ENCODE peak calls at places on chromosome 2, in four cellular contexts. C is suprapubic skin, A is ascending aorta, J is dorsolateral prefrontal cortex. Y is an unnamed sample.

GRCh38 chr2:152646775-152647174 is 70.5 kb downstream of the PRPF40A start:
- DNase-seq in A (no peak), C (no peak), J (no peak), Y (no peak)

GRCh38 chr2:45968946-45969584 is 317.6 kb downstream of the PRKCE start:
- DNase-seq in A (no peak), J (no peak), C (no peak), Y (no peak)

GRCh38 chr2:45962522-45962921 is 311.0 kb downstream of the PRKCE start:
- DNase-seq in C (no peak), J (no peak), A (peak; percentile 76), Y (no peak)

GRCh38 chr2:95531254-95531771 is 46.8 kb upstream of the TRIM43B start:
- DNase-seq in C (no peak), J (no peak), A (no peak), Y (no peak)

GRCh38 chr2:217916504-217917254 is 86.1 kb downstream of the TNS1 start:
- DNase-seq in A (peak; percentile 91), J (no peak), C (no peak), Y (no peak)

GRCh38 chr2:240794178-240794721 is 25.8 kb downstream of the KIF1A start:
- DNase-seq in A (peak; percentile 31), J (no peak), C (no peak), Y (no peak)

GRCh38 chr2:199315299-199316179 is 142.2 kb downstream of the SATB2 start:
- DNase-seq in C (no peak), J (no peak), A (no peak), Y (no peak)

GRCh38 chr2:17830053-17831034 is 14.1 kb downstream of the MSGN1 start:
- DNase-seq in J (peak; percentile 67), A (peak; percentile 79), C (no peak), Y (no peak)

GRCh38 chr2:221677688-221678087 is 105.6 kb upstream of the EPHA4 start:
- DNase-seq in A (no peak), J (no peak), C (no peak), Y (no peak)

GRCh38 chr2:212580117-212580516 is 41.5 kb upstream of the ERBB4 start:
- DNase-seq in A (no peak), J (no peak), C (no peak), Y (no peak)

GRCh38 chr2:181178823-181179412 is 198.5 kb downstream of the UBE2E3 start:
- DNase-seq in J (no peak), C (no peak), A (no peak), Y (no peak)

GRCh38 chr2:232458051-232458660 is 2.2 kb downstream of the ALPI start:
- DNase-seq in A (no peak), C (peak; percentile 74), J (peak; percentile 32), Y (no peak)

GRCh38 chr2:103363639-103364038 is 601.8 kb downstream of the TMEM182 start:
- DNase-seq in C (no peak), A (no peak), J (no peak), Y (no peak)

GRCh38 chr2:64751286-64752260 is 97.9 kb upstream of the SERTAD2 start:
- DNase-seq in J (no peak), C (peak; percentile 99), A (no peak), Y (no peak)

GRCh38 chr2:12347049-12347448 is 369.7 kb upstream of the TRIB2 start:
- DNase-seq in C (no peak), J (no peak), A (no peak), Y (no peak)

GRCh38 chr2:71865391-71865965 is 282.2 kb downstream of the CYP26B1 start:
- DNase-seq in C (no peak), J (no peak), A (no peak), Y (no peak)

GRCh38 chr2:139872503-139872902 is 1092.3 kb upstream of the NXPH2 start:
- DNase-seq in C (no peak), A (no peak), J (no peak), Y (no peak)

GRCh38 chr2:149044500-149044899 is 6.0 kb downstream of the LYPD6B start:
- DNase-seq in A (no peak), C (no peak), J (no peak), Y (no peak)

GRCh38 chr2:14996306-14997014 is 363.9 kb downstream of the LRATD1 start:
- DNase-seq in J (no peak), A (no peak), C (no peak), Y (no peak)

GRCh38 chr2:44836174-44836573 is 105.3 kb upstream of the SIX3 start:
- DNase-seq in A (no peak), C (no peak), J (no peak), Y (no peak)

GRCh38 chr2:99974275-99974674 is 168.1 kb downstream of the AFF3 start:
- DNase-seq in A (no peak), C (no peak), J (no peak), Y (no peak)

GRCh38 chr2:64727013-64727767 is 73.5 kb upstream of the SERTAD2 start:
- DNase-seq in J (no peak), A (no peak), C (no peak), Y (no peak)

GRCh38 chr2:43109261-43109743 is 117.1 kb downstream of the ZFP36L2 start:
- DNase-seq in A (no peak), J (no peak), C (no peak), Y (no peak)

GRCh38 chr2:39549718-39550464 is 112.8 kb upstream of the MAP4K3 start:
- DNase-seq in C (no peak), A (no peak), J (no peak), Y (no peak)

GRCh38 chr2:20190862-20191713 is 33.8 kb downstream of the SDC1 start:
- DNase-seq in A (no peak), J (no peak), C (no peak), Y (no peak)

GRCh38 chr2:43513796-43514195 is 82.0 kb downstream of the THADA start:
- DNase-seq in J (no peak), C (no peak), A (no peak), Y (no peak)

GRCh38 chr2:15892575-15892974 is 47.8 kb upstream of the MYCN start:
- DNase-seq in J (no peak), C (no peak), A (no peak), Y (no peak)

GRCh38 chr2:3428577-3428976 is 49.1 kb downstream of the TRAPPC12 start:
- DNase-seq in J (no peak), A (no peak), C (no peak), Y (no peak)

GRCh38 chr2:240572141-240573031 is 4.1 kb downstream of the RNPEPL1 start:
- DNase-seq in A (no peak), J (peak; percentile 38), C (no peak), Y (no peak)

GRCh38 chr2:15241208-15241607 is 319.9 kb downstream of the NBAS start:
- DNase-seq in J (no peak), C (no peak), A (no peak), Y (no peak)

GRCh38 chr2:122206101-122206500 is 450.6 kb downstream of the TSN start:
- DNase-seq in J (no peak), A (no peak), C (no peak), Y (no peak)

GRCh38 chr2:58923869-58924268 is 682.7 kb upstream of the FANCL start:
- DNase-seq in C (no peak), A (no peak), J (no peak), Y (no peak)

GRCh38 chr2:66790651-66791181 is 355.8 kb downstream of the MEIS1 start:
- DNase-seq in C (no peak), J (no peak), A (no peak), Y (no peak)

GRCh38 chr2:40360652-40361051 is 91.2 kb downstream of the SLC8A1 start:
- DNase-seq in C (no peak), J (no peak), A (no peak), Y (no peak)

GRCh38 chr2:159140070-159140774 is 146.3 kb downstream of the WDSUB1 start:
- DNase-seq in A (no peak), C (no peak), J (no peak), Y (no peak)

GRCh38 chr2:130837175-130837810 is 579 bp downstream of the ARHGEF4 start:
- DNase-seq in A (no peak), C (no peak), J (no peak), Y (no peak)

GRCh38 chr2:190964170-190964795 is 49.7 kb downstream of the STAT1 start:
- DNase-seq in A (no peak), C (no peak), J (no peak), Y (no peak)

GRCh38 chr2:36403675-36404230 is 48.2 kb downstream of the CRIM1 start:
- DNase-seq in A (no peak), C (no peak), J (no peak), Y (no peak)

GRCh38 chr2:221961561-221961960 is 337.2 kb downstream of the PAX3 start:
- DNase-seq in C (no peak), J (no peak), A (no peak), Y (no peak)

DNA sequence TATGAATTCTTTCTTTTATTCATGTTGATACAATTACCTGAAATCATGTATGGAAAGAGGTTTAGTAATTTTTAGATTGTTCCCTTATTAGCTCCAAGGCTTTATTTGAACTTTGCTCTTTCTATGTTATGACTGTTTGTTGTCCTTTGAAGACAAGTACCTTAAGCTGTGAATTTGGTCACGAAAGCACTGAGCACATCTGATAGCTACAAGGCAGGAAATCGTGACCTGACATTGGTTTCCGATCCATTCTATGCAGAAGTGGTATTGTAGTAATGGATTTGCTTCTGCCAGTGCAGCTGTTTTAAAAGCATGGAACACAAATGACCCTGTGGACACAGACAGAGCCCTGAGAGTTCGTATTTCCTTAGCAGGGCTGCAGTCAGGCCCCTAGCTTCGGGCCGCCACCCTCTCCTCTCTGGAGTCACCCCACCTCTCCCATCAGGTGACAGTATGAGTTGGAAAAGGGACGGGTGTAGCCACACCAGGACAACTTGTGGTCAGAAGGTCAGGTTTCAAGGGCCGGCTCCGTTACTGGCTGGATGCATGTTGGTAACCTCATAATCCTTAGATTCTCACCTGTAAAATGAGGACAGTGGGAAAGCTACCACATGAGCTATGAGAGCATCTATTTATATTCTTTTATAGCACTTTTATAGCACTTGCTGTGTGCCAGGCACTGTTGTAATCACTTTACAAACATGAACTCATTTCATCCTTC is 70.1 kb downstream of the SPATS2L start:
- DNase-seq in J (no peak), A (no peak), C (no peak), Y (no peak)
- H3K27ac ChIP-seq in J (no peak overlapping the region), A (peak overlapping the region; percentile 73), C (peak overlapping the region; percentile 60), Y (peak overlapping the region; percentile 62)

GRCh38 chr2:202161106-202161836 is 77.1 kb downstream of the SUMO1 start:
- DNase-seq in A (no peak), C (no peak), J (no peak), Y (no peak)
- TF ChIP-seq CTCF in A (no peak), C (no peak), J (no peak), Y (no peak)

DNA sequence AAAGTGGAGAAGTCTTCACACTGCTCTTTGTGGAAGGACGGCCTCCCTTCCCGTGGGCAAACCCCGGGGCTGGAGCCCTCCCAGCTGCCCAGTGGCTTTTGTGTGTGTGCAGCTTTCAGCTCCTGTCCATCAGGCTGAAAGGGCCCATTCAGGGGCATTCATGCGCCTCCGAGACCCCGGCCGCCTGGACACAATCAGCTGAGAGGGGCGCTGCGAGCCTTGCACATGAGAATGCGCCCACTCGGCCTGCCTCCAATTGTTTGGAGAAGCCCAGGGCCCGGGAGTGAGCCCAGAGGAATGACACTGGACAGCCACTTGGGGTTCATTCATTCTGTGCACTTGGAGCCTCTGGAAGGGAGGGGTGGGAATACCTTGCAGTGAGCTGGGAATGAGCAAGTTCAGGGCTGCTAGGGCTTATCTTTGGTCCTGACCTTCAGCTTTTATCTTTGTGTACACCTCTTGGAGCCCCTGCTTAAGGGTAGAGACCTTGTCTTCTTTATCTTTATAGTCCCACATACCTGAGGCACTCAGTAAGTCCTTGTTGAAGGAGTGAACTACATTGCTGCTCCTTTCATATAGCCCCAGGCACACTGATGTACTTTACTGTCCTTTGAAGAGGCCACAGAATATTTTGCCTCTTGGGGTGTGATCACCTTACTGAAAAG is 56.5 kb downstream of the TCF7L1 start:
- DNase-seq in A (no peak), C (no peak), J (no peak), Y (no peak)
- H3K27ac ChIP-seq in A (no peak overlapping the region), C (no peak overlapping the region), J (no peak overlapping the region), Y (no peak overlapping the region)

GRCh38 chr2:187594801-187595200 is 40.6 kb upstream of the TFPI start:
- DNase-seq in C (no peak), A (no peak), J (no peak), Y (no peak)
- TF ChIP-seq CTCF in C (no peak), A (peak; percentile 14), J (no peak), Y (no peak)

GRCh38 chr2:157419031-157419580 is 24.8 kb downstream of the CYTIP start:
- DNase-seq in A (no peak), J (no peak), C (no peak), Y (no peak)
- H3K27ac ChIP-seq in A (peak overlapping the region; percentile 16), J (no peak overlapping the region), C (no peak overlapping the region), Y (peak overlapping the region; percentile 70)

Y was measured in esophagus squamous epithelium.